ENCODE peak calls at places on chromosome 9, in seven cellular contexts. M, E, V, N, I, X and H are unnamed samples.

GRCh38 chr9:129835860-129836223 is 584 bp downstream of the USP20 start:
- DNase-seq in V (no peak), N (no peak), X (no peak), I (peak; percentile 55), M (no peak), E (no peak), H (no peak)

GRCh38 chr9:91026266-91026665 is 224.6 kb downstream of the SYK start:
- DNase-seq in M (no peak), E (no peak), X (no peak), I (no peak), N (no peak), V (no peak), H (no peak)

GRCh38 chr9:123848447-123849085 is 81.4 kb downstream of the DENND1A start:
- DNase-seq in X (no peak), M (no peak), E (no peak), N (no peak), I (no peak), V (no peak), H (no peak)

GRCh38 chr9:99867536-99867935 is 38.9 kb upstream of the STX17 start:
- DNase-seq in I (no peak), N (no peak), M (no peak), E (no peak), X (no peak), V (no peak), H (no peak)

GRCh38 chr9:93963969-93964368 is 8.8 kb upstream of the BARX1 start:
- DNase-seq in E (no peak), V (no peak), M (no peak), X (peak; percentile 7), N (no peak), I (no peak), H (no peak)

GRCh38 chr9:131233556-131233955 is 42.8 kb downstream of the FAM78A start:
- DNase-seq in X (no peak), V (no peak), M (no peak), I (no peak), E (no peak), N (no peak), H (no peak)

GRCh38 chr9:20205821-20206220 is 416.5 kb downstream of the MLLT3 start:
- DNase-seq in V (no peak), M (no peak), N (no peak), E (no peak), I (no peak), X (no peak), H (no peak)

GRCh38 chr9:101388507-101388993 is 3.7 kb upstream of the BAAT start:
- DNase-seq in V (no peak), X (no peak), N (no peak), E (peak; percentile 73), I (no peak), M (no peak), H (no peak)

GRCh38 chr9:137379761-137380161 is 43.2 kb downstream of the EXD3 start:
- DNase-seq in I (no peak), E (no peak), X (no peak), M (no peak), V (no peak), N (no peak), H (no peak)

GRCh38 chr9:84781431-84781830 is 111.9 kb downstream of the NTRK2 start:
- DNase-seq in X (peak; percentile 3), E (peak; percentile 23), M (no peak), N (no peak), I (peak; percentile 15), V (no peak), H (no peak)

GRCh38 chr9:68685770-68686169 is 19.3 kb upstream of the PIP5K1B start:
- DNase-seq in X (peak; percentile 68), I (peak; percentile 28), N (no peak), M (peak; percentile 37), V (no peak), E (peak; percentile 53), H (peak; percentile 49)

GRCh38 chr9:124818431-124819281 is 34.6 kb upstream of the WDR38 start:
- DNase-seq in M (peak; percentile 82), V (no peak), E (peak; percentile 90), X (no peak), N (no peak), I (peak; percentile 71), H (no peak)

GRCh38 chr9:1042466-1042865 is 7.7 kb upstream of the DMRT2 start:
- DNase-seq in X (no peak), N (no peak), I (peak; percentile 68), E (no peak), M (no peak), V (no peak), H (no peak)

GRCh38 chr9:91978739-91979414 is 28.8 kb upstream of the ROR2 start:
- DNase-seq in N (no peak), M (peak; percentile 26), I (no peak), E (no peak), X (peak; percentile 40), V (no peak), H (peak; percentile 61)

GRCh38 chr9:118331622-118332045 is 627.4 kb downstream of the TLR4 start:
- DNase-seq in I (no peak), V (no peak), E (no peak), M (no peak), N (no peak), X (no peak), H (no peak)

GRCh38 chr9:127449332-127449966 is 1.8 kb downstream of the RPL12 start:
- DNase-seq in I (no peak), M (no peak), V (no peak), N (no peak), E (no peak), X (no peak), H (no peak)

GRCh38 chr9:131042666-131043065 is 33.7 kb downstream of the LAMC3 start:
- DNase-seq in E (no peak), M (no peak), N (no peak), X (no peak), I (no peak), V (no peak), H (no peak)

GRCh38 chr9:131500377-131500776 is 2.3 kb upstream of the POMT1 start:
- DNase-seq in I (no peak), N (no peak), M (no peak), X (no peak), E (no peak), V (no peak), H (no peak)

GRCh38 chr9:37611961-37612360 is 19.6 kb upstream of the TOMM5 start:
- DNase-seq in M (no peak), N (no peak), V (no peak), E (no peak), X (no peak), I (no peak), H (no peak)

GRCh38 chr9:118529210-118529609 is 825.0 kb downstream of the TLR4 start:
- DNase-seq in X (no peak), N (no peak), M (no peak), I (no peak), E (no peak), V (no peak), H (no peak)

DNA sequence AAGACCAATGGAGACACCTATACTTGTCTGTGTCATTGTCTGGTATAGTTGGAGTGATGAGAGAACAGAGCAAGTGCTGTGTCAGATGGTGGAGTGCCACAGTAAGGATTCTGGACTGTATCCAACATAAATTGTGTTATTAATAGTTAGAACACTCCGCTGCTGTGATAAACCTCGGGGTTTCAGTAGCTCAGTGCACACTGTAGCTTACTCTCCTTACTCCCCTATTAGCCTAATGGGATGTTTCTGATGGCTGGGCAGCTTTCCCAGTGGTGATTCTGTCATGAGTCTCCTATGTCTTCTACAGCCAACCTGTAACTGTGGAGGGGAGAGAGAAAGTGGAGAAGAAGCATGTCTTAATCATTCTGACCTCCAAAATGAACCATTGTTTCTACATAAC is 127.6 kb upstream of the PTCH1 start:
- DNase-seq in I (no peak), X (no peak), M (no peak), E (no peak), N (no peak), V (no peak), H (no peak)
- TF ChIP-seq JUND in I (no peak), X (no peak), M (no peak), E (no peak), N (no peak), V (no peak), H (no peak)

DNA sequence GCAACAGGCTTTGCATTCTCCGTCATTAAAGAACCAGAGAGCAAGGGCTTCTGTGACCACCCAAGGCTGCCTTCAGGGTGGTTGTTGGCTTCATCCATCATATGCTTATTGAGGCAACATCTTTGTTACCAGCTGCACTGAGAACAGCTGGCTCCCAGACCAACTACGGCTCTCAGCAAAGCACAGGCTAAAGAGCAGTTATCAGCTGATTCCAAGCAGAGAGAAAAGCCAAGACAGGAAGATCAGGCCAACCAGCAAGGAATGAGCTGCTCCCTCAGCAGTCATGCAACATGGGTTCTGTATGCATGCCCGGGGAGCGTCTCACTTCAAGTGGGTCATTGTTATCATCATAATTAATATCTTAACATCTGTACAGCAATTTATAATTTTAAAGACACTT is 358.9 kb downstream of the ACTL7B start:
- DNase-seq in I (no peak), E (no peak), V (no peak), N (no peak), M (no peak), X (no peak), H (no peak)
- TF ChIP-seq JUND in I (no peak), E (no peak), V (no peak), N (no peak), M (no peak), X (no peak), H (no peak)

GRCh38 chr9:121674952-121675351 is 23.5 kb downstream of the DAB2IP start:
- DNase-seq in M (no peak), V (no peak), I (no peak), E (no peak), N (no peak), X (no peak), H (no peak)
- TF ChIP-seq JUND in M (no peak), V (no peak), I (peak; percentile 58), E (no peak), N (peak; percentile 75), X (no peak), H (no peak)

DNA sequence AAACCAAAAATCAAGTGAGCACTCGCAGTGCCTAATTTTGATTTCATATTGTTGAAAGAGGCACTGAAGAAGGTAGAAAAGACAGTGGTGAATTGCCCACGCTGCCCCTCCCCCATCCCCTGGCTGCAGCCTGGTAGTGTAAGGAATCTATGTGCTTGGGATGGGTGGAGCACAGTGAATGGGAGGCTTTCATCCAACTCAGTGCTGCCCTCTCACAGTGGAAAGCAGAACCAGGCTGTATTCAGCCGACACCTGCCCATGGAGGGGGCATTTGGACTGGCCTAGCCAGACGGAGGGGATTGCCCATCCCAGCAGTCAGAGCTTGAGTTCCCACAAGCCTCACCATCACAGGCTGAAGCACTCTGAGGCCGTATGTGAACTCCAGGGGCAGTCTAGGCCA is 800.4 kb upstream of the DMAC1 start:
- DNase-seq in I (no peak), M (no peak), X (no peak), N (peak; percentile 27), V (no peak), E (no peak), H (no peak)
- TF ChIP-seq JUND in I (no peak), M (no peak), X (no peak), N (no peak), V (no peak), E (no peak), H (no peak)

DNA sequence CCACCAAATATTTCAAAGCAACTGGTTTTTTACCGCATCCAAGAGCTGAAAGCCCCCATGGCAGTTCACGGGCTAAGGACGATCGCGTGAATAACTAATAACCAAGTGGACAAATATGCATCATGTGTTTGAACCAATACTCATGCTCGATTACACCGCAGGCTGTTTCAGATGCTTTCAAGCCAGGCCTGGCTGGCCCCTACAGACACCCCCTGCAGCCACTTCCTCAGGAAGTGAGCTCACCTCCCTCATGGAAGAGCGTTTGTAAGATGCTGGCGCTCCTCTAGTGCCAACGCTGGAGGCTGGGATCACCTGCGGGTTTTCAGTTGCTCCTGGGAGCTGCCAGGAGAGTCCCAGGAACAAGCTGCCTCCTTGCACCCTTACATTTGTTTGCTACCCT is 53.9 kb upstream of the PTCH1 start:
- DNase-seq in M (no peak), X (no peak), I (no peak), E (no peak), N (no peak), V (no peak), H (no peak)
- TF ChIP-seq JUND in M (no peak), X (no peak), I (no peak), E (no peak), N (no peak), V (no peak), H (no peak)